ENCODE peak calls at places on chromosomes 3 and 15, in six cellular contexts. Y, M, Z, E, S and O are unnamed samples.
A peak's percentile ranks its signal among the peaks of the same experiment; 100 is the strongest.

GRCh38 chr3:46449755-46450552 is 14.8 kb downstream of the LTF start:
- DNase-seq in E (peak; percentile 64), Y (peak; percentile 22), S (no peak), Z (no peak), M (no peak), O (no peak)

GRCh38 chr3:12060139-12060831 is 56.1 kb downstream of the SYN2 start:
- DNase-seq in S (no peak), Y (no peak), Z (no peak), E (no peak), M (no peak), O (no peak)

GRCh38 chr15:80419546-80419945 is 15.4 kb downstream of the ARNT2 start:
- DNase-seq in Z (no peak), S (no peak), M (no peak), Y (no peak), E (no peak), O (no peak)

GRCh38 chr3:121883507-121883906 is 10.7 kb upstream of the SLC15A2 start:
- DNase-seq in E (peak; percentile 20), S (no peak), Y (peak; percentile 42), Z (no peak), M (no peak), O (no peak)

GRCh38 chr3:31891876-31892455 is 89.1 kb downstream of the OSBPL10 start:
- DNase-seq in Z (no peak), S (no peak), Y (no peak), M (no peak), E (no peak), O (no peak)

GRCh38 chr3:32045091-32045964 is 61.1 kb upstream of the GPD1L start:
- DNase-seq in M (no peak), S (peak; percentile 29), Z (no peak), E (no peak), Y (no peak), O (no peak)

GRCh38 chr3:38834110-38834509 is 18.1 kb upstream of the SCN10A start:
- DNase-seq in Z (peak; percentile 2), S (peak; percentile 69), Y (no peak), E (peak; percentile 59), M (peak; percentile 11), O (peak; percentile 12)

GRCh38 chr15:76678766-76679165 is 226.4 kb downstream of the SCAPER start:
- DNase-seq in E (no peak), Z (no peak), S (no peak), M (no peak), Y (no peak), O (no peak)

GRCh38 chr3:195809796-195810454 is 1.8 kb downstream of the MUC4 start:
- DNase-seq in Z (no peak), Y (no peak), S (no peak), M (no peak), E (no peak), O (no peak)

GRCh38 chr15:56242576-56243116 is 1.0 kb downstream of the RFX7 start:
- DNase-seq in E (no peak), Y (no peak), M (no peak), S (no peak), Z (peak; percentile 9), O (no peak)

GRCh38 chr3:58518304-58518789 is 18.6 kb downstream of the ACOX2 start:
- DNase-seq in Z (no peak), M (no peak), S (no peak), Y (no peak), E (no peak), O (no peak)

GRCh38 chr3:109927161-109927560 is 589.8 kb upstream of the DPPA4 start:
- DNase-seq in E (no peak), Z (no peak), S (no peak), Y (no peak), M (no peak), O (no peak)

GRCh38 chr15:56052389-56053045 is 59.1 kb upstream of the NEDD4 start:
- DNase-seq in E (peak; percentile 31), M (no peak), Z (peak; percentile 58), S (no peak), Y (peak; percentile 60), O (no peak)

GRCh38 chr3:189108032-189108431 is 63.7 kb upstream of the TPRG1 start:
- DNase-seq in E (no peak), M (no peak), Y (no peak), S (no peak), Z (no peak), O (no peak)

GRCh38 chr15:66886686-66887273 is 178.6 kb upstream of the SMAD3 start:
- DNase-seq in E (no peak), Y (no peak), S (no peak), M (no peak), Z (no peak), O (no peak)

GRCh38 chr3:150248116-150248864 is 159.8 kb upstream of the TSC22D2 start:
- DNase-seq in E (no peak), Y (peak; percentile 11), S (no peak), M (no peak), Z (no peak), O (no peak)

GRCh38 chr3:158747417-158747816 is 15.2 kb upstream of the RARRES1 start:
- DNase-seq in Y (no peak), E (no peak), S (no peak), Z (no peak), M (no peak), O (no peak)

GRCh38 chr3:128349963-128350599 is 116.6 kb downstream of the DNAJB8 start:
- DNase-seq in Z (no peak), E (no peak), M (no peak), Y (no peak), S (no peak), O (no peak)

GRCh38 chr15:81940467-81941451 is 105.1 kb downstream of the MEX3B start:
- DNase-seq in E (peak; percentile 35), S (no peak), Y (no peak), Z (no peak), M (no peak), O (no peak)

GRCh38 chr3:15815696-15816095 is 17.9 kb upstream of the ANKRD28 start:
- DNase-seq in E (no peak), M (no peak), Y (peak; percentile 59), S (no peak), Z (peak; percentile 45), O (no peak)

GRCh38 chr3:122564155-122564912 is at the start of the genes DTX3L and PARP9:
- DNase-seq in Y (peak; percentile 51), M (peak; percentile 31), S (peak; percentile 78), Z (peak; percentile 77), E (peak; percentile 81), O (peak; percentile 63)

GRCh38 chr15:93362821-93363220 is 273.8 kb upstream of the RGMA start:
- DNase-seq in Z (no peak), M (no peak), Y (no peak), E (no peak), S (no peak), O (no peak)

GRCh38 chr3:139231555-139232281 is 112.1 kb upstream of the MRPS22 start:
- DNase-seq in M (no peak), Y (no peak), S (no peak), Z (no peak), E (no peak), O (no peak)

GRCh38 chr3:133595341-133595740 is 21.9 kb downstream of the CDV3 start:
- DNase-seq in S (no peak), Y (no peak), M (no peak), E (no peak), Z (no peak), O (no peak)

GRCh38 chr3:53132347-53132746 is 2.1 kb upstream of the RFT1 start:
- DNase-seq in E (no peak), M (no peak), Z (no peak), S (no peak), Y (no peak), O (no peak)

GRCh38 chr3:10998542-10998941 is 6.0 kb downstream of the SLC6A1 start:
- DNase-seq in Y (no peak), Z (no peak), E (no peak), M (no peak), S (no peak), O (no peak)

GRCh38 chr3:174477491-174477890 is 381.6 kb upstream of the NAALADL2 start:
- DNase-seq in M (no peak), E (no peak), Z (no peak), Y (no peak), S (no peak), O (no peak)
- H3K4me1 ChIP-seq in M (no peaks in the 10 kb centered on the region), E (no peaks in the 10 kb centered on the region), Z (no peaks in the 10 kb centered on the region), Y (no peaks in the 10 kb centered on the region), S (no peaks in the 10 kb centered on the region), O (no peaks in the 10 kb centered on the region)

GRCh38 chr15:70505411-70505919 is 257.9 kb downstream of the UACA start:
- DNase-seq in Y (no peak), M (no peak), S (no peak), E (no peak), Z (no peak), O (no peak)

GRCh38 chr15:70505971-70506887 is 257.1 kb downstream of the UACA start:
- DNase-seq in Y (no peak), S (no peak), Z (no peak), E (no peak), M (no peak), O (no peak)

GRCh38 chr15:70508561-70509281 is 254.6 kb downstream of the UACA start:
- DNase-seq in M (no peak), E (no peak), Z (no peak), Y (no peak), S (no peak), O (no peak)

GRCh38 chr15:70509282-70510272 is 253.8 kb downstream of the UACA start:
- DNase-seq in M (no peak), E (no peak), S (no peak), Z (no peak), Y (no peak), O (no peak)

DNA sequence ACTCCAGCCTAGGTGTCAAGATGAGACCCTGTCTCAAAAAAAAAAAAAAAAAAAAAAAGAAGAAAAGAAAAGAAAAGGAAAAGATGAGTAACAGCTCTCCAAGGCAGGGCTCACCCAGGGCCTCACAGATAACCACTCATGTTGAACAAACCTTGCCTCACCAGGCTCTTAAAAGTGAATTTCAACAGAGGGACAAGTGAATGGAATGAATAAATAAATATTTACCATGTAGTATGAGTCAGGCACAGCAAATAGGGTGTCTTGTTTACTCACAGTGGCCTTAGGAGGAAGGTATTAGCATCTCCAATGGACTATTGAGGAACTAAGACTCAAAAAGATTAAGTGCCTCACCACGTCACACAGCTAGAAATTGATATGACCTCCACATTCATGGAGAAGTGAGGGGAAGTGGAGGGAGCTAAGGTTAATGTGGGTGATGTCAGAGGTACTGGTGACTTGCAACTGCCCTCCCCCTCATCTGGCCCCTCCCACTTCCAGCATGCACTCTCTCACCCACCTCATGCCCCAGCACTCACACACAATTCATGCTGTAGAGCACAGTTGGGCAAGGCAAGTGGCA is 255.5 kb downstream of the UACA start:
- DNase-seq in Z (no peak), M (no peak), Y (peak; percentile 23), E (no peak), S (no peak), O (no peak)
- H3K4me1 ChIP-seq in Z (peaks cover 25% of the 10 kb centered on the region), M (peaks cover 45% of the 10 kb centered on the region), Y (peaks cover 39% of the 10 kb centered on the region), E (no peaks in the 10 kb centered on the region), S (peaks cover 37% of the 10 kb centered on the region), O (peaks cover 36% of the 10 kb centered on the region)

GRCh38 chr3:71425491-71426071 is 157.9 kb downstream of the FOXP1 start:
- DNase-seq in S (no peak), M (no peak), E (no peak), Z (no peak), Y (peak; percentile 28), O (no peak)
- H3K4me1 ChIP-seq in S (peaks cover 30% of the 10 kb centered on the region), M (peaks cover 25% of the 10 kb centered on the region), E (peaks cover 15% of the 10 kb centered on the region), Z (peaks cover 50% of the 10 kb centered on the region), Y (peaks cover 80% of the 10 kb centered on the region), O (peaks cover 92% of the 10 kb centered on the region)

GRCh38 chr15:38826880-38827279 is 262.3 kb upstream of the RASGRP1 start:
- DNase-seq in E (no peak), S (no peak), M (no peak), Z (no peak), Y (no peak), O (no peak)
- H3K4me1 ChIP-seq in E (no peaks in the 10 kb centered on the region), S (peaks cover 7% of the 10 kb centered on the region), M (no peaks in the 10 kb centered on the region), Z (no peaks in the 10 kb centered on the region), Y (no peaks in the 10 kb centered on the region), O (no peaks in the 10 kb centered on the region)